ENCODE peak calls at places on chromosomes 16 and 17, in five cellular contexts. I, W, L, R and D are unnamed samples.

GRCh38 chr16:31453255-31454204 is 5.8 kb upstream of the ARMC5 start:
- DNase-seq in R (no peak), W (peak; percentile 48), L (peak; percentile 34), I (peak; percentile 49), D (peak; percentile 68)

GRCh38 chr17:41679740-41680425 is 8.8 kb upstream of the EIF1 start:
- DNase-seq in I (no peak), W (no peak), R (no peak), L (no peak), D (peak; percentile 66)

GRCh38 chr16:81071816-81072215 is 5.2 kb downstream of the C16orf46 start:
- DNase-seq in W (no peak), I (peak; percentile 9), L (peak; percentile 75), R (peak; percentile 17), D (no peak)

GRCh38 chr17:57900991-57901743 is 51.3 kb upstream of the MRPS23 start:
- DNase-seq in R (peak; percentile 92), W (no peak), I (no peak), L (peak; percentile 96), D (peak; percentile 87)

GRCh38 chr16:67001726-67002125 is 13.3 kb downstream of the CES4A start:
- DNase-seq in R (no peak), W (no peak), I (no peak), L (no peak), D (no peak)

GRCh38 chr17:30332057-30332542 is 1.8 kb downstream of the TMIGD1 start:
- DNase-seq in R (no peak), I (peak; percentile 84), W (no peak), L (peak; percentile 39), D (no peak)

GRCh38 chr17:69724236-69724635 is 309.7 kb downstream of the MAP2K6 start:
- DNase-seq in R (no peak), I (peak; percentile 20), W (no peak), L (no peak), D (no peak)

GRCh38 chr16:83365166-83365565 is 442.6 kb upstream of the HSBP1 start:
- DNase-seq in R (no peak), W (no peak), I (peak; percentile 69), L (no peak), D (no peak)

GRCh38 chr17:31490019-31490383 is 98.5 kb downstream of the RAB11FIP4 start:
- DNase-seq in L (no peak), I (no peak), W (no peak), R (no peak), D (no peak)

GRCh38 chr17:81012574-81013447 is 21.2 kb downstream of the CHMP6 start:
- DNase-seq in I (no peak), L (no peak), R (no peak), W (no peak), D (no peak)

GRCh38 chr17:82416771-82417170 is 1.4 kb upstream of the HEXD start:
- DNase-seq in I (no peak), W (no peak), R (no peak), L (peak; percentile 23), D (no peak)

GRCh38 chr17:74380086-74380958 is 13.0 kb downstream of the GPR142 start:
- DNase-seq in L (peak; percentile 89), W (peak; percentile 37), R (peak; percentile 38), I (no peak), D (peak; percentile 67)

GRCh38 chr17:44223574-44224046 is 4.1 kb upstream of the UBTF start:
- DNase-seq in W (no peak), R (no peak), L (peak; percentile 99), I (peak; percentile 66), D (no peak)

GRCh38 chr16:9039208-9039607 is 52.2 kb upstream of the HAPSTR1 start:
- DNase-seq in L (no peak), R (no peak), I (peak; percentile 45), W (peak; percentile 23), D (no peak)

GRCh38 chr17:35117984-35118383 is 1.7 kb downstream of the RAD51D start:
- DNase-seq in I (no peak), L (peak; percentile 50), W (no peak), R (no peak), D (no peak)

GRCh38 chr17:38442548-38442947 is 14.3 kb downstream of the ARHGAP23 start:
- DNase-seq in W (no peak), R (no peak), L (no peak), I (peak; percentile 56), D (no peak)

GRCh38 chr16:12874135-12874534 is 27.3 kb upstream of the SHISA9 start:
- DNase-seq in W (no peak), R (no peak), L (peak; percentile 54), I (peak; percentile 43), D (no peak)

DNA sequence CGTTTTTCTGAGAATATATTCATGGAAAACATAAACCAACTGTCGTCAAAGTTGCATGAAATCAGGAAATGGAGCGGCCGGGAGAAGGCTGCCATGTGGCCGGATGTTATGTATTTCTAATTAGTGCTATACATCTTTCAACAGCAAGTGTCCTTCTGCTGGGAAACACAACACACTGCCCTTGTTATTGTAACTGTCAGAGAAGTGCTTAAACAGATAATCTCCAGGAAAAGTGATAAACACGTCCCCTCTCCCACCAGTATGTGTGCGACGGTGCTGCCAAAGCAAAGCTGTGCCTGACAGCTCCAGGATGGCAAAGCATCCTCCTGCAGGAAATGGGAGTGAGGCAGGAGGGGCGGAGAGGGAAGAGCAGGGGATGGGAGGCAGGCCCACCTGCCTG is 111.8 kb downstream of the SMG6 start:
- DNase-seq in W (no peak), I (no peak), L (no peak), R (no peak), D (no peak)
- H3K9ac ChIP-seq in W (no peak overlapping the region), I (no peak overlapping the region), L (no peak overlapping the region), R (no peak overlapping the region), D (no peak overlapping the region)

GRCh38 chr16:85347213-85347591 is 234.9 kb upstream of the CIBAR2 start:
- DNase-seq in R (no peak), W (peak; percentile 60), L (no peak), I (no peak), D (peak; percentile 86)
- TF ChIP-seq CTCF in R (peak; percentile 77), W (peak; percentile 58), L (no peak), I (peak; percentile 51), D (peak; percentile 84)

DNA sequence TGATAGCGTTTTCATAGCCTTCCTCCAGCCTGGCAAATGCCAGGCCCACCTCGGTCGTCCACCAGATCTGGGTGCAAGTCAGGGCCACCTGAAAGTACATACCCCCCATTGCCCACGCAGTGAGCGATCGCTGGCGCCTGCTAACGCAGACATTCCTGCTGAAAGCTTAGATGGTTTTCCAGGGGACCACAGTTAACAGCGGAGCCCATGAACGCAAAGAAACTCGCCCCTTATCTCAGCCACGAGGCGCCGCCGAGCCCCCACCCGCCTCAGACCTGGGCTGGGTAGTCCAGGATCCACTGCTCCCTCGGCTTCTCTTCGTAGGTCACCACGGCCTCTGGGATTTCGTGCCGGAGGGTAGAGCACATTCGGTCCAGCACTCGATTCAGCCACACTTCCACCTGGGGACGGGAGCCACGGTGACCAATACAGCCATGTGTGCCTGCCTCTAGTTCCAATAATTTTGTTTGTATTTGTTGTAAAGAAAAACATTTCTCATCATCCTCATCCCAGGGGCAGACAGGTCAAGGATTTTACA is 74.5 kb downstream of the DNAH17 start:
- DNase-seq in R (no peak), I (no peak), W (no peak), L (no peak), D (peak; percentile 40)
- H3K9ac ChIP-seq in R (no peak overlapping the region), I (no peak overlapping the region), W (no peak overlapping the region), L (no peak overlapping the region), D (no peak overlapping the region)

GRCh38 chr17:75661531-75661930 is 5.4 kb downstream of the RECQL5 start:
- DNase-seq in W (no peak), R (no peak), L (no peak), I (no peak), D (no peak)
- TF ChIP-seq CTCF in W (no peak), R (no peak), L (no peak), I (no peak), D (no peak)

GRCh38 chr16:89949756-89950155 is 1.2 kb downstream of the DEF8 start:
- DNase-seq in R (no peak), L (no peak), W (no peak), I (no peak), D (no peak)
- H3K9ac ChIP-seq in R (no peak overlapping the region), L (no peak overlapping the region), W (no peak overlapping the region), I (peak overlapping the region; percentile 7), D (no peak overlapping the region)

GRCh38 chr16:23504453-23505179 is 5.7 kb downstream of the GGA2 start:
- DNase-seq in L (peak; percentile 73), R (peak; percentile 73), I (peak; percentile 95), W (peak; percentile 77), D (peak; percentile 84)

GRCh38 chr16:23504076-23504452 is 6.2 kb downstream of the GGA2 start:
- DNase-seq in W (no peak), R (peak; percentile 65), L (peak; percentile 2), I (peak; percentile 88), D (no peak)

GRCh38 chr16:23506606-23506994 is 3.7 kb downstream of the GGA2 start:
- DNase-seq in L (no peak), R (no peak), I (no peak), W (no peak), D (no peak)

GRCh38 chr16:23505180-23505665 is 5.1 kb downstream of the GGA2 start:
- DNase-seq in I (peak; percentile 39), W (peak; percentile 37), R (no peak), L (no peak), D (no peak)

GRCh38 chr16:23505942-23506605 is 4.2 kb downstream of the GGA2 start:
- DNase-seq in I (no peak), W (peak; percentile 8), L (no peak), R (no peak), D (no peak)
- TF ChIP-seq CTCF in I (no peak), W (no peak), L (no peak), R (peak; percentile 48), D (no peak)